ENCODE peak calls at places on chromosome 20, in nine cellular contexts. One of them, this sample, is unnamed.

GRCh38 chr20:1844723-1845523 is 50.3 kb upstream of the SIRPA start:
- DNase-seq in cardiac fibroblast: peak; percentile 40
- DNase-seq in breast epithelium: no peak
- DNase-seq in NCI-H748 treated with DMSO at 0.1 percent for 48 hours: no peak
- DNase-seq in PC-3: no peak
- DNase-seq in naive thymus-derived CD4-positive, alpha-beta T cell: no peak
- DNase-seq in myocyte: no peak
- DNase-seq in tibial artery: peak; percentile 78
- DNase-seq in HEK293T: no peak
- DNase-seq in this sample: peak; percentile 30

GRCh38 chr20:46808565-46808964 is 86.1 kb upstream of the EYA2 start:
- DNase-seq in PC-3: peak; percentile 29
- DNase-seq in HEK293T: no peak
- DNase-seq in cardiac fibroblast: no peak
- DNase-seq in NCI-H748 treated with DMSO at 0.1 percent for 48 hours: peak; percentile 68
- DNase-seq in tibial artery: no peak
- DNase-seq in breast epithelium: no peak
- DNase-seq in myocyte: no peak
- DNase-seq in naive thymus-derived CD4-positive, alpha-beta T cell: no peak
- DNase-seq in this sample: no peak

GRCh38 chr20:62246872-62247652 is 8.7 kb downstream of the OSBPL2 start:
- DNase-seq in NCI-H748 treated with DMSO at 0.1 percent for 48 hours: no peak
- DNase-seq in tibial artery: no peak
- DNase-seq in naive thymus-derived CD4-positive, alpha-beta T cell: no peak
- DNase-seq in HEK293T: no peak
- DNase-seq in myocyte: no peak
- DNase-seq in cardiac fibroblast: no peak
- DNase-seq in breast epithelium: peak; percentile 44
- DNase-seq in PC-3: no peak
- DNase-seq in this sample: no peak

GRCh38 chr20:45972500-45973183 is 639 bp upstream of the ZNF335 start:
- DNase-seq in myocyte: no peak
- DNase-seq in cardiac fibroblast: no peak
- DNase-seq in NCI-H748 treated with DMSO at 0.1 percent for 48 hours: peak; percentile 82
- DNase-seq in naive thymus-derived CD4-positive, alpha-beta T cell: no peak
- DNase-seq in HEK293T: peak; percentile 99
- DNase-seq in tibial artery: no peak
- DNase-seq in breast epithelium: no peak
- DNase-seq in PC-3: peak; percentile 98
- DNase-seq in this sample: no peak

GRCh38 chr20:45857836-45858250 is 429 bp downstream of the ZSWIM3 start:
- DNase-seq in breast epithelium: no peak
- DNase-seq in HEK293T: peak; percentile 70
- DNase-seq in naive thymus-derived CD4-positive, alpha-beta T cell: no peak
- DNase-seq in myocyte: no peak
- DNase-seq in tibial artery: no peak
- DNase-seq in PC-3: no peak
- DNase-seq in NCI-H748 treated with DMSO at 0.1 percent for 48 hours: no peak
- DNase-seq in cardiac fibroblast: no peak
- DNase-seq in this sample: no peak

GRCh38 chr20:50320910-50321796 is 130.5 kb downstream of the CEBPB start:
- DNase-seq in tibial artery: peak; percentile 98
- DNase-seq in cardiac fibroblast: peak; percentile 94
- DNase-seq in breast epithelium: peak; percentile 91
- DNase-seq in naive thymus-derived CD4-positive, alpha-beta T cell: no peak
- DNase-seq in myocyte: peak; percentile 93
- DNase-seq in PC-3: peak; percentile 98
- DNase-seq in NCI-H748 treated with DMSO at 0.1 percent for 48 hours: no peak
- DNase-seq in HEK293T: peak; percentile 45
- DNase-seq in this sample: peak; percentile 82

GRCh38 chr20:23049201-23049932 is at the start of gene THBD:
- DNase-seq in breast epithelium: no peak
- DNase-seq in cardiac fibroblast: peak; percentile 65
- DNase-seq in PC-3: peak; percentile 73
- DNase-seq in tibial artery: peak; percentile 94
- DNase-seq in NCI-H748 treated with DMSO at 0.1 percent for 48 hours: peak; percentile 78
- DNase-seq in HEK293T: no peak
- DNase-seq in myocyte: peak; percentile 82
- DNase-seq in naive thymus-derived CD4-positive, alpha-beta T cell: no peak
- DNase-seq in this sample: peak; percentile 73

GRCh38 chr20:62242196-62242595 is 3.9 kb downstream of the OSBPL2 start:
- DNase-seq in PC-3: no peak
- DNase-seq in HEK293T: no peak
- DNase-seq in cardiac fibroblast: no peak
- DNase-seq in breast epithelium: no peak
- DNase-seq in myocyte: no peak
- DNase-seq in tibial artery: no peak
- DNase-seq in naive thymus-derived CD4-positive, alpha-beta T cell: no peak
- DNase-seq in NCI-H748 treated with DMSO at 0.1 percent for 48 hours: no peak
- DNase-seq in this sample: no peak

GRCh38 chr20:63698739-63699465 is 2.5 kb downstream of the TNFRSF6B start:
- DNase-seq in naive thymus-derived CD4-positive, alpha-beta T cell: no peak
- DNase-seq in NCI-H748 treated with DMSO at 0.1 percent for 48 hours: no peak
- DNase-seq in PC-3: peak; percentile 90
- DNase-seq in cardiac fibroblast: peak; percentile 95
- DNase-seq in HEK293T: peak; percentile 12
- DNase-seq in tibial artery: peak; percentile 83
- DNase-seq in breast epithelium: no peak
- DNase-seq in myocyte: peak; percentile 91
- DNase-seq in this sample: no peak

GRCh38 chr20:40489886-40490285 is 199.2 kb downstream of the MAFB start:
- DNase-seq in tibial artery: no peak
- DNase-seq in HEK293T: no peak
- DNase-seq in breast epithelium: no peak
- DNase-seq in PC-3: no peak
- DNase-seq in cardiac fibroblast: peak; percentile 74
- DNase-seq in myocyte: peak; percentile 18
- DNase-seq in naive thymus-derived CD4-positive, alpha-beta T cell: no peak
- DNase-seq in NCI-H748 treated with DMSO at 0.1 percent for 48 hours: no peak
- DNase-seq in this sample: no peak

GRCh38 chr20:10318625-10319024 is 100.0 kb downstream of the SNAP25 start:
- DNase-seq in cardiac fibroblast: no peak
- DNase-seq in HEK293T: no peak
- DNase-seq in tibial artery: no peak
- DNase-seq in PC-3: no peak
- DNase-seq in myocyte: no peak
- DNase-seq in breast epithelium: no peak
- DNase-seq in naive thymus-derived CD4-positive, alpha-beta T cell: no peak
- DNase-seq in NCI-H748 treated with DMSO at 0.1 percent for 48 hours: no peak
- DNase-seq in this sample: no peak

GRCh38 chr20:63622096-63622495 is 4.8 kb downstream of the GMEB2 start:
- DNase-seq in HEK293T: no peak
- DNase-seq in breast epithelium: no peak
- DNase-seq in NCI-H748 treated with DMSO at 0.1 percent for 48 hours: no peak
- DNase-seq in myocyte: no peak
- DNase-seq in PC-3: no peak
- DNase-seq in tibial artery: no peak
- DNase-seq in cardiac fibroblast: no peak
- DNase-seq in naive thymus-derived CD4-positive, alpha-beta T cell: no peak
- DNase-seq in this sample: no peak

GRCh38 chr20:4150095-4150492 is 134.7 kb upstream of the RNF24 start:
- DNase-seq in HEK293T: no peak
- DNase-seq in naive thymus-derived CD4-positive, alpha-beta T cell: no peak
- DNase-seq in myocyte: peak; percentile 6
- DNase-seq in cardiac fibroblast: peak; percentile 60
- DNase-seq in NCI-H748 treated with DMSO at 0.1 percent for 48 hours: no peak
- DNase-seq in breast epithelium: no peak
- DNase-seq in tibial artery: no peak
- DNase-seq in PC-3: peak; percentile 41
- DNase-seq in this sample: no peak

GRCh38 chr20:58922036-58922435 is 59.0 kb upstream of the NELFCD start:
- DNase-seq in naive thymus-derived CD4-positive, alpha-beta T cell: no peak
- DNase-seq in breast epithelium: no peak
- DNase-seq in tibial artery: no peak
- DNase-seq in cardiac fibroblast: no peak
- DNase-seq in myocyte: no peak
- DNase-seq in PC-3: no peak
- DNase-seq in NCI-H748 treated with DMSO at 0.1 percent for 48 hours: no peak
- DNase-seq in HEK293T: no peak
- DNase-seq in this sample: no peak

GRCh38 chr20:57938158-57939108 is 228.6 kb upstream of the PMEPA1 start:
- DNase-seq in HEK293T: no peak
- DNase-seq in myocyte: no peak
- DNase-seq in cardiac fibroblast: no peak
- DNase-seq in breast epithelium: no peak
- DNase-seq in NCI-H748 treated with DMSO at 0.1 percent for 48 hours: no peak
- DNase-seq in PC-3: no peak
- DNase-seq in tibial artery: no peak
- DNase-seq in naive thymus-derived CD4-positive, alpha-beta T cell: no peak
- DNase-seq in this sample: no peak

GRCh38 chr20:62047666-62048345 is 17.9 kb downstream of the TAF4 start:
- DNase-seq in myocyte: no peak
- DNase-seq in NCI-H748 treated with DMSO at 0.1 percent for 48 hours: no peak
- DNase-seq in PC-3: no peak
- DNase-seq in breast epithelium: no peak
- DNase-seq in tibial artery: no peak
- DNase-seq in HEK293T: no peak
- DNase-seq in naive thymus-derived CD4-positive, alpha-beta T cell: no peak
- DNase-seq in cardiac fibroblast: no peak
- DNase-seq in this sample: no peak

GRCh38 chr20:10249822-10250221 is 31.2 kb downstream of the SNAP25 start:
- DNase-seq in breast epithelium: no peak
- DNase-seq in HEK293T: no peak
- DNase-seq in tibial artery: no peak
- DNase-seq in cardiac fibroblast: no peak
- DNase-seq in NCI-H748 treated with DMSO at 0.1 percent for 48 hours: no peak
- DNase-seq in PC-3: peak; percentile 13
- DNase-seq in myocyte: no peak
- DNase-seq in naive thymus-derived CD4-positive, alpha-beta T cell: no peak
- DNase-seq in this sample: no peak

This sample was measured in tibial nerve.